ENCODE peak calls at places on chromosomes 7 and 10, in nine cellular contexts. One of them, this sample, is unnamed.

GRCh38 chr7:100166317-100166940 is 2.0 kb downstream of the GAL3ST4 start:
- DNase-seq in Peyer's patch: peak; percentile 45
- DNase-seq in A549: no peak
- DNase-seq in esophagus muscularis mucosa: no peak
- DNase-seq in adrenal gland: no peak
- DNase-seq in GM12878: no peak
- DNase-seq in tibial nerve: no peak
- DNase-seq in endothelial cell of umbilical vein: no peak
- DNase-seq in heart left ventricle: no peak
- DNase-seq in this sample: no peak

GRCh38 chr7:51249187-51249945 is 67.2 kb downstream of the COBL start:
- DNase-seq in Peyer's patch: peak; percentile 7
- DNase-seq in A549: peak; percentile 26
- DNase-seq in esophagus muscularis mucosa: no peak
- DNase-seq in adrenal gland: no peak
- DNase-seq in GM12878: no peak
- DNase-seq in tibial nerve: no peak
- DNase-seq in endothelial cell of umbilical vein: no peak
- DNase-seq in heart left ventricle: no peak
- DNase-seq in this sample: no peak

GRCh38 chr7:106571563-106571962 is 89.4 kb downstream of the CCDC71L start:
- DNase-seq in Peyer's patch: no peak
- DNase-seq in A549: no peak
- DNase-seq in esophagus muscularis mucosa: peak; percentile 47
- DNase-seq in adrenal gland: no peak
- DNase-seq in GM12878: no peak
- DNase-seq in tibial nerve: no peak
- DNase-seq in endothelial cell of umbilical vein: no peak
- DNase-seq in heart left ventricle: no peak
- DNase-seq in this sample: no peak

GRCh38 chr7:82441916-82442478 is 1.6 kb downstream of the CACNA2D1 start:
- DNase-seq in Peyer's patch: no peak
- DNase-seq in A549: no peak
- DNase-seq in esophagus muscularis mucosa: no peak
- DNase-seq in adrenal gland: no peak
- DNase-seq in GM12878: no peak
- DNase-seq in tibial nerve: no peak
- DNase-seq in endothelial cell of umbilical vein: peak; percentile 53
- DNase-seq in heart left ventricle: no peak
- DNase-seq in this sample: no peak

GRCh38 chr7:21371371-21371770 is 56.5 kb upstream of the SP4 start:
- DNase-seq in Peyer's patch: no peak
- DNase-seq in A549: no peak
- DNase-seq in esophagus muscularis mucosa: no peak
- DNase-seq in adrenal gland: no peak
- DNase-seq in GM12878: no peak
- DNase-seq in tibial nerve: no peak
- DNase-seq in endothelial cell of umbilical vein: no peak
- DNase-seq in heart left ventricle: no peak
- DNase-seq in this sample: no peak

GRCh38 chr10:12589271-12589670 is 239.9 kb downstream of the CAMK1D start:
- DNase-seq in Peyer's patch: no peak
- DNase-seq in A549: no peak
- DNase-seq in esophagus muscularis mucosa: no peak
- DNase-seq in adrenal gland: no peak
- DNase-seq in GM12878: no peak
- DNase-seq in tibial nerve: no peak
- DNase-seq in endothelial cell of umbilical vein: no peak
- DNase-seq in heart left ventricle: no peak
- DNase-seq in this sample: no peak

GRCh38 chr10:125192620-125193019 is 32.3 kb upstream of the CTBP2 start:
- DNase-seq in Peyer's patch: no peak
- DNase-seq in A549: no peak
- DNase-seq in esophagus muscularis mucosa: no peak
- DNase-seq in adrenal gland: no peak
- DNase-seq in GM12878: no peak
- DNase-seq in tibial nerve: no peak
- DNase-seq in endothelial cell of umbilical vein: no peak
- DNase-seq in heart left ventricle: no peak
- DNase-seq in this sample: peak; percentile 19

GRCh38 chr7:101728888-101729883 is 88.2 kb upstream of the CUX1 start:
- DNase-seq in Peyer's patch: peak; percentile 93
- DNase-seq in A549: no peak
- DNase-seq in esophagus muscularis mucosa: no peak
- DNase-seq in adrenal gland: peak; percentile 88
- DNase-seq in GM12878: no peak
- DNase-seq in tibial nerve: no peak
- DNase-seq in endothelial cell of umbilical vein: no peak
- DNase-seq in heart left ventricle: no peak
- DNase-seq in this sample: no peak

GRCh38 chr7:123285076-123285700 is 85.4 kb upstream of the SLC13A1 start:
- DNase-seq in Peyer's patch: no peak
- DNase-seq in A549: no peak
- DNase-seq in esophagus muscularis mucosa: no peak
- DNase-seq in adrenal gland: no peak
- DNase-seq in GM12878: no peak
- DNase-seq in tibial nerve: no peak
- DNase-seq in endothelial cell of umbilical vein: no peak
- DNase-seq in heart left ventricle: no peak
- DNase-seq in this sample: no peak

GRCh38 chr7:142854505-142855400 is at the start of gene EPHB6:
- DNase-seq in Peyer's patch: peak; percentile 79
- DNase-seq in A549: peak; percentile 33
- DNase-seq in esophagus muscularis mucosa: no peak
- DNase-seq in adrenal gland: peak; percentile 71
- DNase-seq in GM12878: no peak
- DNase-seq in tibial nerve: peak; percentile 77
- DNase-seq in endothelial cell of umbilical vein: no peak
- DNase-seq in heart left ventricle: peak; percentile 88
- DNase-seq in this sample: peak; percentile 92

GRCh38 chr10:93600861-93601773 is at the start of gene RBP4:
- DNase-seq in Peyer's patch: no peak
- DNase-seq in A549: no peak
- DNase-seq in esophagus muscularis mucosa: no peak
- DNase-seq in adrenal gland: peak; percentile 21
- DNase-seq in GM12878: no peak
- DNase-seq in tibial nerve: peak; percentile 12
- DNase-seq in endothelial cell of umbilical vein: peak; percentile 26
- DNase-seq in heart left ventricle: no peak
- DNase-seq in this sample: no peak

GRCh38 chr10:81863771-81864170 is 11.2 kb upstream of the NRG3 start:
- DNase-seq in Peyer's patch: no peak
- DNase-seq in A549: no peak
- DNase-seq in esophagus muscularis mucosa: no peak
- DNase-seq in adrenal gland: no peak
- DNase-seq in GM12878: no peak
- DNase-seq in tibial nerve: no peak
- DNase-seq in endothelial cell of umbilical vein: peak; percentile 87
- DNase-seq in heart left ventricle: no peak
- DNase-seq in this sample: no peak

GRCh38 chr7:120486164-120486563 is 213.2 kb downstream of the KCND2 start:
- DNase-seq in Peyer's patch: no peak
- DNase-seq in A549: no peak
- DNase-seq in esophagus muscularis mucosa: no peak
- DNase-seq in adrenal gland: no peak
- DNase-seq in GM12878: no peak
- DNase-seq in tibial nerve: no peak
- DNase-seq in endothelial cell of umbilical vein: no peak
- DNase-seq in heart left ventricle: no peak
- DNase-seq in this sample: no peak

GRCh38 chr7:42407828-42408227 is 170.8 kb upstream of the GLI3 start:
- DNase-seq in Peyer's patch: no peak
- DNase-seq in A549: no peak
- DNase-seq in esophagus muscularis mucosa: no peak
- DNase-seq in adrenal gland: no peak
- DNase-seq in GM12878: no peak
- DNase-seq in tibial nerve: no peak
- DNase-seq in endothelial cell of umbilical vein: no peak
- DNase-seq in heart left ventricle: no peak
- DNase-seq in this sample: no peak

GRCh38 chr10:9875353-9875752 is 1142.3 kb upstream of the CELF2 start:
- DNase-seq in Peyer's patch: no peak
- DNase-seq in A549: no peak
- DNase-seq in esophagus muscularis mucosa: no peak
- DNase-seq in adrenal gland: no peak
- DNase-seq in GM12878: no peak
- DNase-seq in tibial nerve: no peak
- DNase-seq in endothelial cell of umbilical vein: no peak
- DNase-seq in heart left ventricle: no peak
- DNase-seq in this sample: no peak
- TF ChIP-seq POLR2A in Peyer's patch: no peak
- TF ChIP-seq POLR2A in A549: no peak
- TF ChIP-seq POLR2A in esophagus muscularis mucosa: no peak
- TF ChIP-seq POLR2A in adrenal gland: no peak
- TF ChIP-seq POLR2A in GM12878: no peak
- TF ChIP-seq POLR2A in tibial nerve: no peak
- TF ChIP-seq POLR2A in endothelial cell of umbilical vein: no peak
- TF ChIP-seq POLR2A in heart left ventricle: no peak
- TF ChIP-seq POLR2A in this sample: no peak

GRCh38 chr10:101062231-101063161 is 707 bp downstream of the KAZALD1 start:
- DNase-seq in Peyer's patch: peak; percentile 91
- DNase-seq in A549: peak; percentile 71
- DNase-seq in esophagus muscularis mucosa: no peak
- DNase-seq in adrenal gland: peak; percentile 53
- DNase-seq in GM12878: no peak
- DNase-seq in tibial nerve: peak; percentile 28
- DNase-seq in endothelial cell of umbilical vein: peak; percentile 56
- DNase-seq in heart left ventricle: peak; percentile 61
- DNase-seq in this sample: peak; percentile 90

GRCh38 chr10:101061814-101062230 is at the start of gene KAZALD1:
- DNase-seq in Peyer's patch: no peak
- DNase-seq in A549: no peak
- DNase-seq in esophagus muscularis mucosa: no peak
- DNase-seq in adrenal gland: no peak
- DNase-seq in GM12878: no peak
- DNase-seq in tibial nerve: no peak
- DNase-seq in endothelial cell of umbilical vein: no peak
- DNase-seq in heart left ventricle: no peak
- DNase-seq in this sample: peak; percentile 81

GRCh38 chr10:101063548-101064414 is 2.0 kb downstream of the KAZALD1 start:
- DNase-seq in Peyer's patch: no peak
- DNase-seq in A549: no peak
- DNase-seq in esophagus muscularis mucosa: no peak
- DNase-seq in adrenal gland: no peak
- DNase-seq in GM12878: no peak
- DNase-seq in tibial nerve: no peak
- DNase-seq in endothelial cell of umbilical vein: peak; percentile 20
- DNase-seq in heart left ventricle: peak; percentile 58
- DNase-seq in this sample: no peak

GRCh38 chr10:101064415-101065030 is 2.7 kb downstream of the KAZALD1 start:
- DNase-seq in Peyer's patch: no peak
- DNase-seq in A549: no peak
- DNase-seq in esophagus muscularis mucosa: no peak
- DNase-seq in adrenal gland: no peak
- DNase-seq in GM12878: no peak
- DNase-seq in tibial nerve: no peak
- DNase-seq in endothelial cell of umbilical vein: no peak
- DNase-seq in heart left ventricle: no peak
- DNase-seq in this sample: no peak

DNA sequence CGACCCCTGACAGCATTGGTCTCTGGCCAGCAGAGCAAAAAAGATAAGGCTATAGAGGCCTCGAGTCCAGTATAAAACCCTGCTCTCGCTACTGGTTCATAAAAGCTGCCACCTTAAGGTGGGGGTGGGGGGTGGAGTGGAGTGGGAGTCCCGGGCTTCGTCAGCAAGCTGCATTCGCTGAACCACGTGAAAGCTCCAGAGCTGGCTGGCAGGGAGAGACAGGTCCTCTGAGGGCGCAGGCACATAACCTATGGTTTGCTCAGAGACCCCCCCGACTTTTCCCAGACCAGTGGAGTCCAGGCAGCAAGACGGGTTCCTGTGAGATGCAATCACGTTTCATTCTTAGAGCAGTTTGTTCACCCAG is 1.4 kb downstream of the KAZALD1 start:
- DNase-seq in Peyer's patch: no peak
- DNase-seq in A549: no peak
- DNase-seq in esophagus muscularis mucosa: no peak
- DNase-seq in adrenal gland: no peak
- DNase-seq in GM12878: no peak
- DNase-seq in tibial nerve: no peak
- DNase-seq in endothelial cell of umbilical vein: no peak
- DNase-seq in heart left ventricle: no peak
- DNase-seq in this sample: no peak
- H3K4me3 ChIP-seq in Peyer's patch: peak overlapping the region; percentile 81
- H3K4me3 ChIP-seq in A549: peak overlapping the region; percentile 65
- H3K4me3 ChIP-seq in esophagus muscularis mucosa: peak overlapping the region; percentile 82
- H3K4me3 ChIP-seq in adrenal gland: no peak overlapping the region
- H3K4me3 ChIP-seq in GM12878: peak overlapping the region; percentile 95
- H3K4me3 ChIP-seq in tibial nerve: peak overlapping the region; percentile 84
- H3K4me3 ChIP-seq in endothelial cell of umbilical vein: no peak overlapping the region
- H3K4me3 ChIP-seq in heart left ventricle: peak overlapping the region; percentile 31
- H3K4me3 ChIP-seq in this sample: peak overlapping the region; percentile 87

DNA sequence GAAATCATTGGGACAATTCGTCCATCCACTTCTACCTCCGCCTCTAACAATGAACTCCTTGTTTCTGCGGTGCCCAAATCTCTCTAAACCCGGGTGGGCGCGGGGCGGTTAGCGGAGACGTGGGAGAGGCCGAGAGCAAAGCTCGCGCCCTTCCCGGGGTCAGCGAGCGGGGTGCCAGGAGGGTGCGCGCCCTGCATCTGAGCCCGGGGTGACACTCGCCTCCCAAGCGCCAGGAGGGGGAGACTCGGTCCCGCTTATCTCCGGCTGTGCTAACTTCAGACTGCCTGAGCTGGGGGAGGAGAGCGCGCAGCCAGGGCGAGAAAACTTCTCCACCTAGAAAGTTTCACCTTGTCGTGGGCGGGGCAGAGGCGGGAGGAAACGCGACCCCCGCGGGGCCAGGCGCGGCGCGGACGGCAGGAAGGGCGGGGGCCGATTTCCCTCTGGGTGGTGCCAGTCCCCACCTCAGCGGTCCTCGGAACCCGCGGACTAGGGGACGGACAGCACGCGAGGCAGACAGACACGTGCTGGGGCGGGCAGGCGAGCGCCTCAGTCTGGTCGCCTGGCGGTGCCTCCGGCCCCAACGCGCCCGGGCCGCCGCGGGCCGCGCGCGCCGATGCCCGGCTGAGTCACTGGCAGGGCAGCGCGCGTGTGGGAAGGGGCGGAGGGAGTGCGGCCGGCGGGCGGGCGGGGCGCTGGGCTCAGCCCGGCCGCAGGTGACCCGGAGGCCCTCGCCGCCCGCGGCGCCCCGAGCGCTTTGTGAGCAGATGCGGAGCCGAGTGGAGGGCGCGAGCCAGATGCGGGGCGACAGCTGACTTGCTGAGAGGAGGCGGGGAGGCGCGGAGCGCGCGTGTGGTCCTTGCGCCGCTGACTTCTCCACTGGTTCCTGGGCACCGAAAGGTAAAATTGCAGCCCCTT is at the start of gene MET:
- DNase-seq in Peyer's patch: peak; percentile 90
- DNase-seq in A549: peak; percentile 88
- DNase-seq in esophagus muscularis mucosa: no peak
- DNase-seq in adrenal gland: peak; percentile 66
- DNase-seq in GM12878: no peak
- DNase-seq in tibial nerve: peak; percentile 73
- DNase-seq in endothelial cell of umbilical vein: peak; percentile 86
- DNase-seq in heart left ventricle: peak; percentile 74
- DNase-seq in this sample: peak; percentile 86
- TF ChIP-seq POLR2A in Peyer's patch: peak; percentile 41
- TF ChIP-seq POLR2A in A549: peak; percentile 58
- TF ChIP-seq POLR2A in esophagus muscularis mucosa: no peak
- TF ChIP-seq POLR2A in adrenal gland: no peak
- TF ChIP-seq POLR2A in GM12878: no peak
- TF ChIP-seq POLR2A in tibial nerve: no peak
- TF ChIP-seq POLR2A in endothelial cell of umbilical vein: peak; percentile 56
- TF ChIP-seq POLR2A in heart left ventricle: no peak
- TF ChIP-seq POLR2A in this sample: no peak

GRCh38 chr10:17984056-17984455 is 32.3 kb downstream of the SLC39A12 start:
- DNase-seq in Peyer's patch: no peak
- DNase-seq in A549: no peak
- DNase-seq in esophagus muscularis mucosa: no peak
- DNase-seq in adrenal gland: no peak
- DNase-seq in GM12878: peak; percentile 55
- DNase-seq in tibial nerve: no peak
- DNase-seq in endothelial cell of umbilical vein: no peak
- DNase-seq in heart left ventricle: no peak
- DNase-seq in this sample: no peak
- H3K4me3 ChIP-seq in Peyer's patch: no peak overlapping the region
- H3K4me3 ChIP-seq in A549: no peak overlapping the region
- H3K4me3 ChIP-seq in esophagus muscularis mucosa: no peak overlapping the region
- H3K4me3 ChIP-seq in adrenal gland: no peak overlapping the region
- H3K4me3 ChIP-seq in GM12878: no peak overlapping the region
- H3K4me3 ChIP-seq in tibial nerve: no peak overlapping the region
- H3K4me3 ChIP-seq in endothelial cell of umbilical vein: no peak overlapping the region
- H3K4me3 ChIP-seq in heart left ventricle: no peak overlapping the region
- H3K4me3 ChIP-seq in this sample: no peak overlapping the region